ENCODE peak calls at places on chromosomes 2 and 18, in eight cellular contexts. Y is Peyer's patch, V is colonic mucosa, O is endodermal cell, X is neural progenitor cell, F is ovary, B is upper lobe of right lung, P is transverse colon. Q is an unnamed sample.

GRCh38 chr18:46917108-46917807 is at the start of the genes KATNAL2 and PIAS2:
- DNase-seq in Y (peak), V (peak), O (peak), X (peak), F (peak), B (peak), P (peak), Q (peak)

GRCh38 chr2:85684806-85685205 is 9.4 kb upstream of the GNLY start:
- DNase-seq in Y (no peak), V (no peak), O (no peak), X (no peak), F (no peak), B (no peak), P (no peak), Q (no peak)

GRCh38 chr2:222399038-222399783 is 25.1 kb upstream of the SGPP2 start:
- DNase-seq in Y (no peak), V (no peak), O (no peak), X (no peak), F (no peak), B (no peak), P (no peak), Q (no peak)

GRCh38 chr2:128341621-128342020 is 23.0 kb upstream of the HS6ST1 start:
- DNase-seq in Y (no peak), V (no peak), O (no peak), X (no peak), F (no peak), B (no peak), P (no peak), Q (no peak)

GRCh38 chr18:53984021-53984420 is 240.4 kb downstream of the MBD2 start:
- DNase-seq in Y (no peak), V (no peak), O (no peak), X (no peak), F (no peak), B (no peak), P (no peak), Q (no peak)

GRCh38 chr18:9716780-9717563 is 8.9 kb downstream of the RAB31 start:
- DNase-seq in Y (peak), V (no peak), O (no peak), X (no peak), F (no peak), B (no peak), P (no peak), Q (no peak)

GRCh38 chr2:237434916-237435315 is 21.0 kb upstream of the COL6A3 start:
- DNase-seq in Y (peak), V (no peak), O (no peak), X (no peak), F (no peak), B (no peak), P (peak), Q (no peak)

GRCh38 chr2:39913648-39914456 is 134.8 kb upstream of the THUMPD2 start:
- DNase-seq in Y (no peak), V (no peak), O (peak), X (peak), F (no peak), B (no peak), P (no peak), Q (no peak)

GRCh38 chr2:65687614-65688013 is 255.2 kb upstream of the SPRED2 start:
- DNase-seq in Y (no peak), V (no peak), O (no peak), X (no peak), F (no peak), B (no peak), P (no peak), Q (no peak)

GRCh38 chr18:70321616-70322015 is 32.8 kb downstream of the SOCS6 start:
- DNase-seq in Y (no peak), V (no peak), O (no peak), X (no peak), F (no peak), B (no peak), P (no peak), Q (no peak)

GRCh38 chr2:75466708-75467311 is 93.9 kb downstream of the EVA1A start:
- DNase-seq in Y (peak), V (peak), O (peak), X (peak), F (no peak), B (no peak), P (peak), Q (no peak)

GRCh38 chr2:70043252-70043875 is 43.9 kb upstream of the PCBP1 start:
- DNase-seq in Y (no peak), V (no peak), O (no peak), X (no peak), F (no peak), B (peak), P (peak), Q (no peak)

GRCh38 chr2:222751821-222752719 is 80.6 kb downstream of the MOGAT1 start:
- DNase-seq in Y (no peak), V (no peak), O (no peak), X (peak), F (no peak), B (no peak), P (no peak), Q (no peak)

GRCh38 chr2:104620840-104621239 is 233.1 kb upstream of the POU3F3 start:
- DNase-seq in Y (no peak), V (no peak), O (no peak), X (no peak), F (no peak), B (no peak), P (no peak), Q (no peak)

GRCh38 chr2:39642054-39642742 is 23.5 kb upstream of the TMEM178A start:
- DNase-seq in Y (no peak), V (no peak), O (no peak), X (peak), F (no peak), B (no peak), P (no peak), Q (no peak)

GRCh38 chr2:25623361-25623760 is 50.0 kb downstream of the DTNB start:
- DNase-seq in Y (no peak), V (no peak), O (no peak), X (no peak), F (no peak), B (no peak), P (no peak), Q (no peak)

GRCh38 chr2:17620280-17620679 is 79.8 kb downstream of the VSNL1 start:
- DNase-seq in Y (no peak), V (peak), O (no peak), X (no peak), F (no peak), B (no peak), P (no peak), Q (no peak)

GRCh38 chr2:17617955-17618354 is 77.5 kb downstream of the VSNL1 start:
- DNase-seq in Y (no peak), V (no peak), O (no peak), X (no peak), F (no peak), B (no peak), P (no peak), Q (no peak)

GRCh38 chr2:17621781-17622180 is 81.3 kb downstream of the VSNL1 start:
- DNase-seq in Y (no peak), V (no peak), O (peak), X (no peak), F (no peak), B (no peak), P (no peak), Q (no peak)

GRCh38 chr2:17617508-17617907 is 77.0 kb downstream of the VSNL1 start:
- DNase-seq in Y (no peak), V (no peak), O (no peak), X (no peak), F (no peak), B (no peak), P (no peak), Q (no peak)

DNA sequence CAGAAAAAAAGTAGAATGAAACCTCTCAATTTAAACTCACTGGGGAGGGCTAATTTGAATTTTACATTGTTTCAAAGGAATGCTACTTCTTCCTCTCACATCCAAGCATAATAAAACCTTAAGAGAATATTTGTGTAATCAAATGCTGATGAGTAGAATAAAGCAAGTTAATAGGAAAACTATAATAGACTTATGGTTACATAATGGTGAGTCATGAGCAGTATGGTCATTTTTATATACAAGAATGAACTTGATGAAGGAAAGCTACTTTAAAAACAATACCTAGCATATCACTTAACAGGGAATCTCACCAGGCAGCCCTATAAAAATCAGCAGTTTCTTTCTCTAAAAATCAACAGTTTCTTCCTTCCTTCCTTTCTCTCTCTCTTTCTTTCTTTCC is 80.3 kb downstream of the VSNL1 start:
- DNase-seq in Y (no peak), V (no peak), O (no peak), X (no peak), F (no peak), B (no peak), P (no peak), Q (no peak)
- H3K4me3 ChIP-seq in Y (no peak), V (no peak), O (no peak), X (no peak), F (no peak), B (no peak), P (no peak), Q (no peak)

GRCh38 chr2:180257247-180257646 is 250.2 kb upstream of the CWC22 start:
- DNase-seq in Y (no peak), V (no peak), O (no peak), X (no peak), F (no peak), B (no peak), P (no peak), Q (no peak)

GRCh38 chr2:180255981-180256380 is 248.9 kb upstream of the CWC22 start:
- DNase-seq in Y (no peak), V (no peak), O (no peak), X (no peak), F (no peak), B (no peak), P (no peak), Q (no peak)

GRCh38 chr2:180258041-180258537 is 251.0 kb upstream of the CWC22 start:
- DNase-seq in Y (no peak), V (no peak), O (no peak), X (no peak), F (no peak), B (no peak), P (no peak), Q (no peak)

GRCh38 chr2:180258579-180258978 is 251.5 kb upstream of the CWC22 start:
- DNase-seq in Y (no peak), V (no peak), O (no peak), X (no peak), F (no peak), B (no peak), P (no peak), Q (no peak)

GRCh38 chr2:180261976-180262375 is 254.9 kb upstream of the CWC22 start:
- DNase-seq in Y (no peak), V (no peak), O (no peak), X (no peak), F (no peak), B (no peak), P (no peak), Q (no peak)
- TF ChIP-seq CTCF in Y (no peak), V (no peak), O (no peak), X (no peak), F (no peak), B (no peak), P (no peak), Q (no peak)

DNA sequence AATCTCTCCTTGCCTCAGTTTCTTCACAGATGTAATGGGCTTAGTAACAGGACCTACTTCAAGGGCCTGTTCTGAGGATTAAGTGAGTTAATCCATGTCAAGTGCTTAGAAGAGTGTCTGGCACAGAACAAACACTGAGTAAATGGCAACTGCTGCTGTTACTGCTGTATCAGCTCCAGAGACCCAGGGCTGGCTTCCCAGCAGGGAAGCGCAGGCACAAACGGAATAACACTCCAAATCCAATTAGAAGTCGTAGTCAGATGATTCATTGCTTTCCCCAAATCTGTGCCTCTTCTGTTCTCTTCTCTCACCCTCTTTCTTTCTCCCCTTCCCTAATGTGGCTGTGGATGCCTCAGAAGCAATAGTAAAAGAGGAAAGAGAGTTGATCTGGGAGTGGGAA is 101.1 kb upstream of the FZD7 start:
- DNase-seq in Y (no peak), V (no peak), O (peak), X (peak), F (no peak), B (no peak), P (no peak), Q (no peak)
- H3K27ac ChIP-seq in Y (no peak), V (no peak), O (no peak), X (no peak), F (no peak), B (no peak), P (no peak), Q (no peak)

GRCh38 chr2:200585340-200585729 is 479 bp upstream of the AOX1 start:
- DNase-seq in Y (no peak), V (no peak), O (no peak), X (no peak), F (no peak), B (no peak), P (no peak), Q (no peak)

GRCh38 chr2:200588076-200588678 is 2.4 kb downstream of the AOX1 start:
- DNase-seq in Y (no peak), V (no peak), O (no peak), X (no peak), F (no peak), B (no peak), P (no peak), Q (no peak)

GRCh38 chr2:200585730-200586643 is at the start of gene AOX1:
- DNase-seq in Y (peak), V (peak), O (peak), X (peak), F (peak), B (peak), P (peak), Q (no peak)

GRCh38 chr2:200586644-200586975 is 796 bp downstream of the AOX1 start:
- DNase-seq in Y (no peak), V (no peak), O (no peak), X (no peak), F (no peak), B (no peak), P (no peak), Q (no peak)

GRCh38 chr2:200587007-200587616 is 1.3 kb downstream of the AOX1 start:
- DNase-seq in Y (no peak), V (no peak), O (no peak), X (peak), F (no peak), B (no peak), P (no peak), Q (no peak)
- H3K4me3 ChIP-seq in Y (peak), V (no peak), O (no peak), X (no peak), F (no peak), B (peak), P (peak), Q (no peak)

GRCh38 chr2:148933456-148933855 is 58.4 kb downstream of the KIF5C start:
- DNase-seq in Y (no peak), V (no peak), O (no peak), X (no peak), F (no peak), B (no peak), P (no peak), Q (no peak)

GRCh38 chr2:148935791-148936190 is 60.8 kb downstream of the KIF5C start:
- DNase-seq in Y (no peak), V (no peak), O (no peak), X (no peak), F (no peak), B (no peak), P (no peak), Q (no peak)

GRCh38 chr2:148939271-148939670 is 64.2 kb downstream of the KIF5C start:
- DNase-seq in Y (no peak), V (no peak), O (no peak), X (peak), F (no peak), B (no peak), P (no peak), Q (no peak)

GRCh38 chr2:148932536-148932935 is 57.5 kb downstream of the KIF5C start:
- DNase-seq in Y (no peak), V (no peak), O (no peak), X (no peak), F (no peak), B (no peak), P (no peak), Q (no peak)

GRCh38 chr2:148936857-148937450 is 61.9 kb downstream of the KIF5C start:
- DNase-seq in Y (no peak), V (no peak), O (no peak), X (no peak), F (no peak), B (no peak), P (no peak), Q (no peak)
- TF ChIP-seq CTCF in Y (no peak), V (no peak), O (peak), X (peak), F (no peak), B (no peak), P (no peak), Q (no peak)

GRCh38 chr2:224984641-224985040 is 57.6 kb downstream of the DOCK10 start:
- DNase-seq in Y (no peak), V (no peak), O (no peak), X (no peak), F (no peak), B (no peak), P (no peak), Q (no peak)

GRCh38 chr2:224982910-224983688 is 59.2 kb downstream of the DOCK10 start:
- DNase-seq in Y (peak), V (no peak), O (no peak), X (no peak), F (no peak), B (no peak), P (peak), Q (no peak)

GRCh38 chr2:224982226-224982625 is 60.0 kb downstream of the DOCK10 start:
- DNase-seq in Y (no peak), V (no peak), O (no peak), X (no peak), F (no peak), B (no peak), P (no peak), Q (no peak)

GRCh38 chr2:224986479-224986878 is 55.8 kb downstream of the DOCK10 start:
- DNase-seq in Y (no peak), V (no peak), O (no peak), X (no peak), F (no peak), B (no peak), P (no peak), Q (no peak)

GRCh38 chr2:224983719-224984388 is 58.4 kb downstream of the DOCK10 start:
- DNase-seq in Y (no peak), V (no peak), O (no peak), X (no peak), F (no peak), B (no peak), P (no peak), Q (no peak)
- H3K27ac ChIP-seq in Y (peak), V (peak), O (no peak), X (no peak), F (peak), B (peak), P (peak), Q (no peak)

GRCh38 chr18:60935046-60935445 is 398.2 kb upstream of the CDH20 start:
- DNase-seq in Y (no peak), V (no peak), O (no peak), X (no peak), F (no peak), B (no peak), P (no peak), Q (no peak)
- H3K4me3 ChIP-seq in Y (no peak), V (no peak), O (no peak), X (no peak), F (no peak), B (no peak), P (no peak), Q (no peak)

DNA sequence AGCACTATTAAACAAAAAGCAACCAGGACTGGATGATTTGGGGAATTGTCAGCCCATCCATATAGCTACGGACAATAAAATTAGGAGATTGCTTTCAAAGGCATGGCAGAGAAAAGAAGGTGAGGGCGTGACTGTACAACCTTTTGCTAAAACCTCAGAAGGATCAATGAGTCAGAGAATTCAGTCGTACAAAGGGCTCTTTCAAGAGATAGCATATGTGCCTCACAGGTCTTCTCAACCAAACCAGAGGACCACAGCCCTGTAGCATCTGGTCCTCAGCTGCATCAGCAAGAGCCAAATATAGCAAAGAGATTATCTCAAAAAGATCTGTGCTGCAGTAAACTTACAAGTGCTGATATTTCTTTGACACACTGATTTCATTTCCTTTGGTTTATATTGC is 149.9 kb upstream of the RAB6C start:
- DNase-seq in Y (no peak), V (no peak), O (no peak), X (no peak), F (no peak), B (no peak), P (no peak), Q (no peak)
- TF ChIP-seq CTCF in Y (no peak), V (no peak), O (no peak), X (no peak), F (no peak), B (no peak), P (no peak), Q (no peak)

DNA sequence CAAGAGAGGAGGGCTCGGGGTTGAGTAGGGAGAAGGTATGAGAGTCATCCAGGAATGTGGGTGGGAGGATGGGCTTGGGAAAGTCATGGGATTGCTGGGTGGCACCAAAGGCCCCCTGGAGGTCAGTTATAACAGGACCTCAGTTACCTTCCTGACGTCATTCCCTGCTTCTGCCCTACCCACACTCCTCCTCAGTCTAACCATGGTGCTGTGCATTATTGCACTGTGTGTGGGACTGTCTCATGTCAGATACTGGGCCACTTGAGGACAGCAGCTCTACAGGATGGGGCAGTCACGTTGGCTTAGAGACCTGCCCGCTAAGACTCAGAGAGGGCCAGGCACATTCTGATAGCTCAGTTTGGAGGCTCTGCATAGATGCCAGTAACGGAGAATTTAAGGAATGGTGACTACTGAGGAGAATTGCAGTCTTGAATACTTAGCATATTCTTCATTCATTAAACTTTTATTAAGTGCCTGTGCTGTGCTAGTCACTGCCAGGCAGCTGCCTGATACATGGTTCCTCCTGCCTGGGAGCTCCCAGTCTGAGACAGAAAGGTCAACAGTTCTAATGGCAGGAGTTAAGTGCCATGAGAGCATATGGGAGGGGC is 90.5 kb downstream of the LAMA3 start:
- DNase-seq in Y (no peak), V (no peak), O (peak), X (no peak), F (no peak), B (no peak), P (no peak), Q (no peak)
- H3K27ac ChIP-seq in Y (no peak), V (no peak), O (no peak), X (no peak), F (no peak), B (no peak), P (no peak), Q (no peak)